ENCODE peak calls at places on chromosomes 11 and 22, in six cellular contexts. One of them, this sample, is unnamed.

GRCh38 chr22:25942989-25943411 is 201.0 kb downstream of the MYO18B start:
- DNase-seq in fibroblast of lung: no peak
- DNase-seq in mucosa of descending colon: no peak
- DNase-seq in choroid plexus epithelial cell: no peak
- DNase-seq in OCI-LY7: no peak
- DNase-seq in neuronal stem cell: no peak
- DNase-seq in this sample: no peak

GRCh38 chr22:31574015-31574670 is 77.8 kb downstream of the SFI1 start:
- DNase-seq in mucosa of descending colon: no peak
- DNase-seq in OCI-LY7: no peak
- DNase-seq in fibroblast of lung: no peak
- DNase-seq in choroid plexus epithelial cell: peak; percentile 59
- DNase-seq in neuronal stem cell: no peak
- DNase-seq in this sample: no peak

GRCh38 chr11:66579017-66579606 is 10.7 kb upstream of the CTSF start:
- DNase-seq in choroid plexus epithelial cell: peak; percentile 82
- DNase-seq in OCI-LY7: peak; percentile 73
- DNase-seq in neuronal stem cell: peak; percentile 64
- DNase-seq in mucosa of descending colon: peak; percentile 67
- DNase-seq in fibroblast of lung: peak; percentile 73
- DNase-seq in this sample: no peak

GRCh38 chr11:77299528-77299993 is 1.9 kb downstream of the GDPD4 start:
- DNase-seq in mucosa of descending colon: no peak
- DNase-seq in OCI-LY7: no peak
- DNase-seq in choroid plexus epithelial cell: no peak
- DNase-seq in neuronal stem cell: no peak
- DNase-seq in fibroblast of lung: peak; percentile 51
- DNase-seq in this sample: peak; percentile 62

GRCh38 chr11:27076121-27076589 is 35.5 kb downstream of the BBOX1 start:
- DNase-seq in mucosa of descending colon: no peak
- DNase-seq in neuronal stem cell: no peak
- DNase-seq in choroid plexus epithelial cell: no peak
- DNase-seq in fibroblast of lung: no peak
- DNase-seq in OCI-LY7: no peak
- DNase-seq in this sample: no peak

GRCh38 chr11:47000033-47000432 is 63.5 kb downstream of the CSTPP1 start:
- DNase-seq in neuronal stem cell: no peak
- DNase-seq in OCI-LY7: no peak
- DNase-seq in choroid plexus epithelial cell: peak; percentile 57
- DNase-seq in mucosa of descending colon: no peak
- DNase-seq in fibroblast of lung: peak; percentile 21
- DNase-seq in this sample: no peak

GRCh38 chr11:3614742-3615171 is 27.0 kb downstream of the ART5 start:
- DNase-seq in mucosa of descending colon: no peak
- DNase-seq in neuronal stem cell: no peak
- DNase-seq in OCI-LY7: no peak
- DNase-seq in fibroblast of lung: no peak
- DNase-seq in choroid plexus epithelial cell: no peak
- DNase-seq in this sample: no peak

GRCh38 chr11:112797653-112798293 is 163.4 kb upstream of the NCAM1 start:
- DNase-seq in choroid plexus epithelial cell: peak; percentile 64
- DNase-seq in mucosa of descending colon: no peak
- DNase-seq in neuronal stem cell: peak; percentile 35
- DNase-seq in fibroblast of lung: peak; percentile 40
- DNase-seq in OCI-LY7: no peak
- DNase-seq in this sample: no peak

GRCh38 chr11:123543796-123544195 is 110.6 kb downstream of the SCN3B start:
- DNase-seq in choroid plexus epithelial cell: peak; percentile 25
- DNase-seq in OCI-LY7: no peak
- DNase-seq in mucosa of descending colon: no peak
- DNase-seq in neuronal stem cell: no peak
- DNase-seq in fibroblast of lung: peak; percentile 77
- DNase-seq in this sample: no peak

GRCh38 chr11:77150836-77151235 is 22.8 kb downstream of the MYO7A start:
- DNase-seq in mucosa of descending colon: peak; percentile 15
- DNase-seq in neuronal stem cell: no peak
- DNase-seq in fibroblast of lung: no peak
- DNase-seq in OCI-LY7: no peak
- DNase-seq in choroid plexus epithelial cell: no peak
- DNase-seq in this sample: no peak

GRCh38 chr11:88183233-88183632 is 8.0 kb upstream of the RAB38 start:
- DNase-seq in mucosa of descending colon: no peak
- DNase-seq in neuronal stem cell: no peak
- DNase-seq in OCI-LY7: no peak
- DNase-seq in fibroblast of lung: no peak
- DNase-seq in choroid plexus epithelial cell: no peak
- DNase-seq in this sample: no peak

GRCh38 chr22:40665312-40665711 is 14.0 kb upstream of the MCHR1 start:
- DNase-seq in choroid plexus epithelial cell: no peak
- DNase-seq in fibroblast of lung: peak; percentile 71
- DNase-seq in mucosa of descending colon: no peak
- DNase-seq in neuronal stem cell: no peak
- DNase-seq in OCI-LY7: no peak
- DNase-seq in this sample: no peak

GRCh38 chr11:60831501-60832079 is 10.3 kb upstream of the CCDC86 start:
- DNase-seq in mucosa of descending colon: no peak
- DNase-seq in neuronal stem cell: no peak
- DNase-seq in OCI-LY7: no peak
- DNase-seq in fibroblast of lung: peak; percentile 51
- DNase-seq in choroid plexus epithelial cell: no peak
- DNase-seq in this sample: no peak

GRCh38 chr11:125772834-125773505 is 5.7 kb downstream of the PATE2 start:
- DNase-seq in OCI-LY7: no peak
- DNase-seq in neuronal stem cell: no peak
- DNase-seq in fibroblast of lung: peak; percentile 100
- DNase-seq in mucosa of descending colon: no peak
- DNase-seq in choroid plexus epithelial cell: peak; percentile 60
- DNase-seq in this sample: no peak

GRCh38 chr11:14774738-14775137 is 117.3 kb downstream of the CYP2R1 start:
- DNase-seq in choroid plexus epithelial cell: no peak
- DNase-seq in OCI-LY7: no peak
- DNase-seq in fibroblast of lung: no peak
- DNase-seq in mucosa of descending colon: no peak
- DNase-seq in neuronal stem cell: no peak
- DNase-seq in this sample: no peak

GRCh38 chr22:25563757-25564319 is 637 bp upstream of the GRK3 start:
- DNase-seq in fibroblast of lung: no peak
- DNase-seq in mucosa of descending colon: peak; percentile 56
- DNase-seq in choroid plexus epithelial cell: peak; percentile 5
- DNase-seq in OCI-LY7: peak; percentile 45
- DNase-seq in neuronal stem cell: no peak
- DNase-seq in this sample: no peak

GRCh38 chr11:133928628-133929059 is 28.1 kb downstream of the IGSF9B start:
- DNase-seq in OCI-LY7: no peak
- DNase-seq in choroid plexus epithelial cell: peak; percentile 5
- DNase-seq in neuronal stem cell: no peak
- DNase-seq in mucosa of descending colon: peak; percentile 60
- DNase-seq in fibroblast of lung: peak; percentile 20
- DNase-seq in this sample: peak; percentile 61
- H3K4me3 ChIP-seq in OCI-LY7: no peak overlapping the region
- H3K4me3 ChIP-seq in choroid plexus epithelial cell: no peak overlapping the region
- H3K4me3 ChIP-seq in neuronal stem cell: no peak overlapping the region
- H3K4me3 ChIP-seq in mucosa of descending colon: no peak overlapping the region
- H3K4me3 ChIP-seq in fibroblast of lung: no peak overlapping the region
- H3K4me3 ChIP-seq in this sample: no peak overlapping the region

GRCh38 chr11:64305075-64305690 is at the start of gene ESRRA:
- DNase-seq in neuronal stem cell: peak; percentile 99
- DNase-seq in fibroblast of lung: peak; percentile 94
- DNase-seq in choroid plexus epithelial cell: peak; percentile 98
- DNase-seq in mucosa of descending colon: peak; percentile 100
- DNase-seq in OCI-LY7: peak; percentile 99
- DNase-seq in this sample: peak; percentile 99

GRCh38 chr11:64306563-64306875 is 1.2 kb downstream of the ESRRA start:
- DNase-seq in neuronal stem cell: no peak
- DNase-seq in choroid plexus epithelial cell: no peak
- DNase-seq in mucosa of descending colon: no peak
- DNase-seq in fibroblast of lung: no peak
- DNase-seq in OCI-LY7: no peak
- DNase-seq in this sample: no peak

GRCh38 chr11:64304316-64305072 is 830 bp upstream of the ESRRA start:
- DNase-seq in mucosa of descending colon: peak; percentile 96
- DNase-seq in fibroblast of lung: peak; percentile 78
- DNase-seq in choroid plexus epithelial cell: peak; percentile 92
- DNase-seq in neuronal stem cell: peak; percentile 89
- DNase-seq in OCI-LY7: peak; percentile 95
- DNase-seq in this sample: peak; percentile 87

GRCh38 chr11:64305691-64306562 is 603 bp downstream of the ESRRA start:
- DNase-seq in neuronal stem cell: peak; percentile 67
- DNase-seq in OCI-LY7: peak; percentile 84
- DNase-seq in choroid plexus epithelial cell: peak; percentile 36
- DNase-seq in fibroblast of lung: peak; percentile 20
- DNase-seq in mucosa of descending colon: peak; percentile 94
- DNase-seq in this sample: peak; percentile 76

DNA sequence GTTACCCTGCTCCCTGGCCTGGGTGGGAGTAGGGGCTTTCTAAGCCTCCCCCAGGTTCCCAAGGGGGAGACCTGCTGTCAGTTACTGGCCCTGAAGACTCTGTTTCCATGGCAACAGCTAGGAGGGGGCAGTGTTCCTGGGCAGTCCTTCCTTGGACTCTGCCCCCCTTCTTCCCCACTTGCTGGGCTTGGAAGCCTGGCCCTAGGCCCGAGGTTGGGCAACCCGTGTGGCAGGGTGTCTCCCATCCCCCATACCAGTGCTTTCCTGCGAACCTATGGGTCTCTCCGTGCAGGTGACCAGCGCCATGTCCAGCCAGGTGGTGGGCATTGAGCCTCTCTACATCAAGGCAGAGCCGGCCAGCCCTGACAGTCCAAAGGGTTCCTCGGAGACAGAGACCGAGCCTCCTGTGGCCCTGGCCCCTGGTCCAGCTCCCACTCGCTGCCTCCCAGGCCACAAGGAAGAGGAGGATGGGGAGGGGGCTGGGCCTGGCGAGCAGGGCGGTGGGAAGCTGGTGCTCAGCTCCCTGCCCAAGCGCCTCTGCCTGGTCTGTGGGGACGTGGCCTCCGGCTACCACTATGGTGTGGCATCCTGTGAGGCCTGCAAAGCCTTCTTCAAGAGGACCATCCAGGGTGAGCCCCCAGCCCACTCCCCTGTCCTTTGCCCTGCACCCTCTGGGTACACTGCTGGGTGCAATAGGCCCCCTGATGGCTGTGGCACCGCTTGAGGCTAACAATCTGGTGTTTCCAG is 1.7 kb downstream of the ESRRA start:
- DNase-seq in fibroblast of lung: no peak
- DNase-seq in OCI-LY7: peak; percentile 21
- DNase-seq in mucosa of descending colon: peak; percentile 76
- DNase-seq in choroid plexus epithelial cell: no peak
- DNase-seq in neuronal stem cell: no peak
- DNase-seq in this sample: peak; percentile 66
- H3K4me3 ChIP-seq in fibroblast of lung: peak overlapping the region; percentile 68
- H3K4me3 ChIP-seq in OCI-LY7: peak overlapping the region; percentile 88
- H3K4me3 ChIP-seq in mucosa of descending colon: peak overlapping the region; percentile 78
- H3K4me3 ChIP-seq in choroid plexus epithelial cell: peak overlapping the region; percentile 74
- H3K4me3 ChIP-seq in neuronal stem cell: peak overlapping the region; percentile 92
- H3K4me3 ChIP-seq in this sample: peak overlapping the region; percentile 61

GRCh38 chr22:17106785-17107546 is 14.2 kb downstream of the TMEM121B start:
- DNase-seq in OCI-LY7: no peak
- DNase-seq in fibroblast of lung: no peak
- DNase-seq in choroid plexus epithelial cell: no peak
- DNase-seq in neuronal stem cell: no peak
- DNase-seq in mucosa of descending colon: no peak
- DNase-seq in this sample: no peak

GRCh38 chr22:17109113-17109865 is 11.9 kb downstream of the TMEM121B start:
- DNase-seq in fibroblast of lung: no peak
- DNase-seq in OCI-LY7: no peak
- DNase-seq in neuronal stem cell: no peak
- DNase-seq in choroid plexus epithelial cell: no peak
- DNase-seq in mucosa of descending colon: no peak
- DNase-seq in this sample: no peak

GRCh38 chr22:17107547-17107810 is 13.7 kb downstream of the TMEM121B start:
- DNase-seq in OCI-LY7: no peak
- DNase-seq in mucosa of descending colon: no peak
- DNase-seq in fibroblast of lung: no peak
- DNase-seq in choroid plexus epithelial cell: no peak
- DNase-seq in neuronal stem cell: no peak
- DNase-seq in this sample: no peak

GRCh38 chr22:17109976-17110375 is 11.2 kb downstream of the TMEM121B start:
- DNase-seq in neuronal stem cell: no peak
- DNase-seq in mucosa of descending colon: no peak
- DNase-seq in OCI-LY7: no peak
- DNase-seq in fibroblast of lung: no peak
- DNase-seq in choroid plexus epithelial cell: no peak
- DNase-seq in this sample: no peak

DNA sequence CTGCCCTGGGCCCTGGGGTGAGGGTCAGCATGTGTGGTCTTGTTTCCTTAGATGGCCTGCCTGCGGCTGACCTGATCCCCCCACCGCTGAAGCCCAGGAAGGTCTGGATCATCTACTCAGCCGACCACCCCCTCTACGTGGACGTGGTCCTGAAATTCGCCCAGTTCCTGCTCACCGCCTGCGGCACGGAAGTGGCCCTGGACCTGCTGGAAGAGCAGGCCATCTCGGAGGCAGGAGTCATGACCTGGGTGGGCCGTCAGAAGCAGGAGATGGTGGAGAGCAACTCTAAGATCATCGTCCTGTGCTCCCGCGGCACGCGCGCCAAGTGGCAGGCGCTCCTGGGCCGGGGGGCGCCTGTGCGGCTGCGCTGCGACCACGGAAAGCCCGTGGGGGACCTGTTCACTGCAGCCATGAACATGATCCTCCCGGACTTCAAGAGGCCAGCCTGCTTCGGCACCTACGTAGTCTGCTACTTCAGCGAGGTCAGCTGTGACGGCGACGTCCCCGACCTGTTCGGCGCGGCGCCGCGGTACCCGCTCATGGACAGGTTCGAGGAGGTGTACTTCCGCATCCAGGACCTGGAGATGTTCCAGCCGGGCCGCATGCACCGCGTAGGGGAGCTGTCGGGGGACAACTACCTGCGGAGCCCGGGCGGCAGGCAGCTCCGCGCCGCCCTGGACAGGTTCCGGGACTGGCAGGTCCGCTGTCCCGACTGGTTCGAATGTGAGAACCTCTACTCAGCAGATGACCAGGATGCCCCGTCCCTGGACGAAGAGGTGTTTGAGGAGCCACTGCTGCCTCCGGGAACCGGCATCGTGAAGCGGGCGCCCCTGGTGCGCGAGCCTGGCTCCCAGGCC is 12.7 kb downstream of the TMEM121B start:
- DNase-seq in fibroblast of lung: no peak
- DNase-seq in choroid plexus epithelial cell: no peak
- DNase-seq in mucosa of descending colon: no peak
- DNase-seq in neuronal stem cell: no peak
- DNase-seq in OCI-LY7: no peak
- DNase-seq in this sample: no peak
- H3K4me3 ChIP-seq in fibroblast of lung: no peak overlapping the region
- H3K4me3 ChIP-seq in choroid plexus epithelial cell: no peak overlapping the region
- H3K4me3 ChIP-seq in mucosa of descending colon: no peak overlapping the region
- H3K4me3 ChIP-seq in neuronal stem cell: no peak overlapping the region
- H3K4me3 ChIP-seq in OCI-LY7: no peak overlapping the region
- H3K4me3 ChIP-seq in this sample: no peak overlapping the region

GRCh38 chr22:47858773-47859306 is 1096.4 kb downstream of the TBC1D22A start:
- DNase-seq in OCI-LY7: no peak
- DNase-seq in neuronal stem cell: no peak
- DNase-seq in fibroblast of lung: no peak
- DNase-seq in choroid plexus epithelial cell: no peak
- DNase-seq in mucosa of descending colon: no peak
- DNase-seq in this sample: no peak
- H3K4me3 ChIP-seq in OCI-LY7: no peak overlapping the region
- H3K4me3 ChIP-seq in neuronal stem cell: no peak overlapping the region
- H3K4me3 ChIP-seq in fibroblast of lung: no peak overlapping the region
- H3K4me3 ChIP-seq in choroid plexus epithelial cell: no peak overlapping the region
- H3K4me3 ChIP-seq in mucosa of descending colon: no peak overlapping the region
- H3K4me3 ChIP-seq in this sample: no peak overlapping the region

This sample was measured in RWPE2.